ENCODE peak calls at places on chromosome 15, in nine cellular contexts. U, A, Z, O, S, D, E, J and F are unnamed samples. For H3K36me3, the result is how much of the 10 kb centered on the place peaks cover.

GRCh38 chr15:75921732-75922703 is 18.3 kb downstream of the FBXO22 start:
- DNase-seq in U (peak), A (no peak), Z (no peak), O (peak), S (peak), D (no peak), E (peak), J (no peak), F (peak)

GRCh38 chr15:29040367-29040745 is 154.6 kb downstream of the APBA2 start:
- DNase-seq in U (no peak), A (no peak), Z (no peak), O (no peak), S (no peak), D (no peak), E (no peak), J (no peak), F (no peak)

GRCh38 chr15:97904196-97904572 is 56.3 kb upstream of the ARRDC4 start:
- DNase-seq in U (peak), A (peak), Z (peak), O (peak), S (peak), D (peak), E (peak), J (no peak), F (peak)

GRCh38 chr15:59013246-59013645 is 25.8 kb downstream of the RNF111 start:
- DNase-seq in U (no peak), A (no peak), Z (no peak), O (no peak), S (no peak), D (no peak), E (no peak), J (no peak), F (no peak)

GRCh38 chr15:101540480-101541239 is 51.2 kb upstream of the PCSK6 start:
- DNase-seq in U (no peak), A (peak), Z (no peak), O (no peak), S (no peak), D (no peak), E (no peak), J (no peak), F (no peak)

GRCh38 chr15:93152264-93152884 is 63.4 kb upstream of the RGMA start:
- DNase-seq in U (no peak), A (no peak), Z (no peak), O (no peak), S (no peak), D (no peak), E (no peak), J (no peak), F (no peak)

GRCh38 chr15:79031201-79031600 is 59.4 kb downstream of the RASGRF1 start:
- DNase-seq in U (no peak), A (no peak), Z (no peak), O (no peak), S (no peak), D (no peak), E (no peak), J (no peak), F (no peak)

GRCh38 chr15:23869391-23869790 is 182.3 kb upstream of the NDN start:
- DNase-seq in U (no peak), A (no peak), Z (no peak), O (peak), S (peak), D (peak), E (peak), J (no peak), F (no peak)

GRCh38 chr15:41914406-41914805 is 20.6 kb upstream of the SPTBN5 start:
- DNase-seq in U (no peak), A (no peak), Z (no peak), O (no peak), S (no peak), D (no peak), E (no peak), J (no peak), F (no peak)

GRCh38 chr15:64461577-64462162 is 1.3 kb downstream of the ZNF609 start:
- DNase-seq in U (peak), A (no peak), Z (no peak), O (no peak), S (peak), D (no peak), E (peak), J (no peak), F (no peak)

GRCh38 chr15:31341036-31341435 is 14.4 kb downstream of the KLF13 start:
- DNase-seq in U (no peak), A (no peak), Z (no peak), O (no peak), S (no peak), D (no peak), E (no peak), J (no peak), F (no peak)

GRCh38 chr15:29870495-29871151 is 48.4 kb upstream of the TJP1 start:
- DNase-seq in U (no peak), A (no peak), Z (no peak), O (peak), S (peak), D (no peak), E (peak), J (no peak), F (no peak)

GRCh38 chr15:29671308-29671981 is 150.8 kb downstream of the TJP1 start:
- DNase-seq in U (no peak), A (no peak), Z (no peak), O (peak), S (no peak), D (no peak), E (no peak), J (no peak), F (no peak)

GRCh38 chr15:37372064-37372463 is 271.7 kb upstream of the MEIS2 start:
- DNase-seq in U (no peak), A (no peak), Z (no peak), O (no peak), S (no peak), D (no peak), E (no peak), J (no peak), F (no peak)

GRCh38 chr15:52778457-52778856 is 11.7 kb downstream of the ONECUT1 start:
- DNase-seq in U (no peak), A (no peak), Z (no peak), O (no peak), S (no peak), D (no peak), E (no peak), J (no peak), F (no peak)

GRCh38 chr15:51382787-51383186 is 41.3 kb downstream of the GLDN start:
- DNase-seq in U (no peak), A (no peak), Z (no peak), O (no peak), S (peak), D (no peak), E (no peak), J (no peak), F (no peak)

GRCh38 chr15:68877626-68878025 is 52.7 kb upstream of the SPESP1 start:
- DNase-seq in U (no peak), A (no peak), Z (no peak), O (no peak), S (no peak), D (no peak), E (no peak), J (no peak), F (no peak)

GRCh38 chr15:101773496-101774100 is 29.7 kb upstream of the OR4F6 start:
- DNase-seq in U (no peak), A (no peak), Z (no peak), O (no peak), S (no peak), D (peak), E (no peak), J (no peak), F (no peak)

GRCh38 chr15:63166219-63166618 is 8.9 kb upstream of the RPS27L start:
- DNase-seq in U (no peak), A (no peak), Z (no peak), O (no peak), S (no peak), D (no peak), E (no peak), J (no peak), F (no peak)

GRCh38 chr15:88179562-88179961 is 77.0 kb downstream of the NTRK3 start:
- DNase-seq in U (no peak), A (no peak), Z (no peak), O (no peak), S (no peak), D (no peak), E (no peak), J (no peak), F (no peak)

GRCh38 chr15:69451951-69452701 is 492 bp upstream of the RPLP1 start:
- DNase-seq in U (no peak), A (peak), Z (no peak), O (no peak), S (no peak), D (no peak), E (no peak), J (no peak), F (no peak)

GRCh38 chr15:33021806-33022389 is 172.6 kb downstream of the FMN1 start:
- DNase-seq in U (no peak), A (no peak), Z (no peak), O (peak), S (no peak), D (no peak), E (no peak), J (no peak), F (peak)

GRCh38 chr15:65404196-65404872 is 18.4 kb downstream of the IGDCC4 start:
- DNase-seq in U (no peak), A (no peak), Z (no peak), O (no peak), S (no peak), D (no peak), E (no peak), J (no peak), F (no peak)

GRCh38 chr15:53251998-53252397 is 461.9 kb upstream of the ONECUT1 start:
- DNase-seq in U (no peak), A (no peak), Z (peak), O (peak), S (no peak), D (no peak), E (no peak), J (no peak), F (no peak)

GRCh38 chr15:74336061-74337005 is 31.1 kb downstream of the CYP11A1 start:
- DNase-seq in U (no peak), A (peak), Z (no peak), O (no peak), S (no peak), D (no peak), E (no peak), J (no peak), F (no peak)

GRCh38 chr15:78065284-78065872 is 12.1 kb downstream of the TBC1D2B start:
- DNase-seq in U (peak), A (peak), Z (peak), O (peak), S (peak), D (peak), E (peak), J (no peak), F (peak)

GRCh38 chr15:86892774-86893449 is 813.2 kb downstream of the AGBL1 start:
- DNase-seq in U (no peak), A (no peak), Z (no peak), O (no peak), S (no peak), D (no peak), E (no peak), J (no peak), F (no peak)

GRCh38 chr15:74124196-74124595 is 6.2 kb upstream of the ISLR2 start:
- DNase-seq in U (no peak), A (no peak), Z (no peak), O (no peak), S (no peak), D (no peak), E (no peak), J (no peak), F (no peak)

GRCh38 chr15:98753726-98754125 is 105.4 kb downstream of the IGF1R start:
- DNase-seq in U (no peak), A (no peak), Z (no peak), O (no peak), S (no peak), D (no peak), E (no peak), J (no peak), F (no peak)

GRCh38 chr15:41233367-41233771 is 2.3 kb downstream of the CHP1 start:
- DNase-seq in U (no peak), A (no peak), Z (no peak), O (no peak), S (peak), D (no peak), E (no peak), J (no peak), F (no peak)

GRCh38 chr15:69793436-69793782 is 304.3 kb downstream of the TLE3 start:
- DNase-seq in U (no peak), A (no peak), Z (no peak), O (no peak), S (no peak), D (no peak), E (no peak), J (no peak), F (no peak)

GRCh38 chr15:83111149-83111548 is 3.7 kb downstream of the TM6SF1 start:
- DNase-seq in U (no peak), A (no peak), Z (no peak), O (no peak), S (no peak), D (no peak), E (no peak), J (no peak), F (no peak)

GRCh38 chr15:83112959-83113299 is 5.5 kb downstream of the TM6SF1 start:
- DNase-seq in U (no peak), A (no peak), Z (no peak), O (no peak), S (no peak), D (no peak), E (no peak), J (no peak), F (no peak)

GRCh38 chr15:83113881-83114280 is 6.4 kb downstream of the TM6SF1 start:
- DNase-seq in U (no peak), A (no peak), Z (no peak), O (no peak), S (no peak), D (no peak), E (no peak), J (no peak), F (no peak)

GRCh38 chr15:83114305-83114704 is 6.9 kb downstream of the TM6SF1 start:
- DNase-seq in U (no peak), A (no peak), Z (no peak), O (no peak), S (no peak), D (no peak), E (no peak), J (no peak), F (no peak)

DNA sequence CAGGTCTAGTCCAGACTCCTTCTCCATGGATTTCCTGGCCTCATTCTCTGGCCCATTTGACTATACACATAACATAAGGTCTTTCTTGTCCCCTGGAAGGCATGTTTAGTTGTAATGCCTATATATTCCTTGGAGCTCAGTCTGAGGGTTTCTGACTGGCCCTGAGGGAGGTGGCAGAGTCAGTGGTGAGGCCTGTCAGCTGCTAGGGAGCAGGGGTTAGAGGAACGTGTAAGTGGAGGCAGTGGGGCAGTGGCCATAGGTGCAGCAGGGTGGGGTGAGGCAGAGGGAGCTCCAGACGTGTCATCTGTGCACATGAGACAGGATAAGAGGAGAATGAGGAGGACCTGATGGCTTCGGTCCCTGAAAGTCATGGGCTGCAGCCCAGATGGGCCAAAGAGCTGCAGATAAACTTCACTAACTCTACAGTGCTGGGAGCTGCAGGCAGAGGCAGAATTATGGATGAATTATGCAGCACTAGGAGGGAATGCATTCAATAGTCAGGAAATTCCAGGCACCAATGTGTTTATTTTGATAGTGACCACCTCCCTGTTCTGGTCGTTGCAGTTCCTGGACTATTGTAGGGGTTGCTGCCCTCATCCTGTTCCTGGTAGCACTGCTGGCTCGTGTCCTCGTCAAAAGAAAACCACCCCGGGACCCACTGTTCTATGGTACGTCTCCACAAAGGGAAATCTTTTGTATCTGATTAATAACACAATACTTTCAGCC is 5.0 kb downstream of the TM6SF1 start:
- DNase-seq in U (no peak), A (no peak), Z (no peak), O (no peak), S (no peak), D (no peak), E (no peak), J (no peak), F (no peak)
- TF ChIP-seq POLR2A in U (no peak), A (no peak), Z (no peak), O (no peak), S (no peak), D (no peak), E (no peak), J (no peak), F (no peak)

GRCh38 chr15:45603881-45604280 is 16.7 kb downstream of the BLOC1S6 start:
- DNase-seq in U (no peak), A (no peak), Z (no peak), O (no peak), S (no peak), D (no peak), E (no peak), J (no peak), F (no peak)

GRCh38 chr15:45606413-45606812 is 19.2 kb downstream of the BLOC1S6 start:
- DNase-seq in U (no peak), A (no peak), Z (no peak), O (no peak), S (no peak), D (no peak), E (no peak), J (no peak), F (no peak)

GRCh38 chr15:45604321-45604720 is 17.1 kb downstream of the BLOC1S6 start:
- DNase-seq in U (no peak), A (no peak), Z (no peak), O (no peak), S (no peak), D (no peak), E (no peak), J (no peak), F (no peak)

GRCh38 chr15:45611305-45611704 is 23.5 kb upstream of the SQOR start:
- DNase-seq in U (no peak), A (no peak), Z (no peak), O (no peak), S (no peak), D (no peak), E (no peak), J (no peak), F (no peak)

DNA sequence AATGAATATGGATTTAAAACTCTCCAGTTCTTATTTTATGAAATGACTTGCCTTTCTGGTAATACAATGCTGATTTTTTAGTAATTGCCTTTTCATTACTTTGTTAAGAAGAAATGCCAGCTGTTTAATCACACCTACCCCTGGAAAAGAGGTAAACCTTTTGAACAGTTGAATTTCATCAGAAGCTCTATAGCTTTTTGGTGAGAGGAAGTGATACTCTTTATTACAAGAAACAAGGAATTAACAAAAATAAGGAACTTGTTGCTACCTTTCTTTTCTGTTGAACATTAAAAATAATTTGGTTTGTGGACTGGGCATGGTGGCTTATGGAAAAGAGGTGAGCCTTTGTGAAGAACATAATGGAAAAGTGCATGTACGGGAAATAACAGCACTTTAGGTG is 19.7 kb downstream of the BLOC1S6 start:
- DNase-seq in U (no peak), A (no peak), Z (no peak), O (no peak), S (no peak), D (no peak), E (no peak), J (no peak), F (no peak)
- H3K36me3 ChIP-seq in U (under half), A (under half), Z (under half), O (under half), S (under half), D (under half), E (under half), J (under half), F (under half)

GRCh38 chr15:45185903-45186770 is 1.6 kb downstream of the SHF start:
- DNase-seq in U (no peak), A (no peak), Z (no peak), O (no peak), S (no peak), D (no peak), E (no peak), J (no peak), F (no peak)

GRCh38 chr15:45186771-45187577 is 792 bp downstream of the SHF start:
- DNase-seq in U (no peak), A (no peak), Z (peak), O (no peak), S (no peak), D (no peak), E (peak), J (no peak), F (no peak)

GRCh38 chr15:45187578-45187893 is 230 bp downstream of the SHF start:
- DNase-seq in U (no peak), A (no peak), Z (no peak), O (no peak), S (no peak), D (no peak), E (no peak), J (no peak), F (no peak)

GRCh38 chr15:45185069-45185779 is 2.5 kb downstream of the SHF start:
- DNase-seq in U (no peak), A (no peak), Z (no peak), O (no peak), S (no peak), D (no peak), E (no peak), J (no peak), F (no peak)

DNA sequence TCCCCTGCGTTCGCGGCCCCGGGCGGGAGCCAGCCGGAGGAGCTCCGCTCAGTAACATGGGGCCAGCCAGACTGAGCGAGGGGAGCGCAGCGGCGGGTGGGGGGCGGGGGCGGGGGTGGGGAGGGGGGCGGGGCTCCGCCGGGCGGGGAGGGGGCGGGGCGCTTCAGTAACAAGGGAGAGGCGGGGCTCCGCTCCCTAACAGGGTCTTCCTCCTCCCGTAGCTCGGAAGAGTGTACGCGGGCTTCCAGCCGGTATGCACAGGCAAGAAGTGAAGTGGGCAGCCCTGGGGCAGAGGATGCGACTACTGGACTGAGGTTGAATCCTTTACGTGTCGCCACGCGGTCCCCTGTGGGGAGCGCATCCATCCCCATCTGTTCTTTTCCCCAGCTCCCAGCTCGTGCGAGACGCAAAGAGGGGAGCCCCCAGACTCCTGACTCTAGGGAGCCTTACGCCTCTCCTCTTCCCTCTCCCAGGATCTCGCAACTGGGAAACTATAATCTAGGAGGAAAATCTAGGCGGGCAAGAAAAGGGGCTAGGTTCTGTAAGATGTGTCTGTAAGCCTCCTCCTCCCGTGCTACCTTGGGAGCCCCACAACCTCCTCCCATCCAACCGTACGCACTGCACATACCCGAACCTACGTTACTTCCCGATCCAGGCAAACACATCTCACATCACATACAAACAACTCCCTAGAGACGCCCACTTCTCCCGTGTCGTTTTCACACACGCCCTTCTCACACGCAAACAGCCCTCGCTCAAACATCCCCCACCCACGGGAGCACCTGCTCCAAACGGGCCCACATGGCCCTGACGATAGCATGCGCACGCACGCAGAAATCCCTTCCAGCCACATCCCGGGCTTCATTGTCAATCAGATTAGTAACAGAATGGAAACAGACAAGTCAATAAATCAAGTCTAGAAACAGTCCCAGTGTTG is at the start of gene SHF:
- DNase-seq in U (peak), A (peak), Z (peak), O (peak), S (peak), D (no peak), E (peak), J (no peak), F (peak)
- TF ChIP-seq POLR2A in U (no peak), A (no peak), Z (no peak), O (no peak), S (no peak), D (peak), E (peak), J (peak), F (no peak)

DNA sequence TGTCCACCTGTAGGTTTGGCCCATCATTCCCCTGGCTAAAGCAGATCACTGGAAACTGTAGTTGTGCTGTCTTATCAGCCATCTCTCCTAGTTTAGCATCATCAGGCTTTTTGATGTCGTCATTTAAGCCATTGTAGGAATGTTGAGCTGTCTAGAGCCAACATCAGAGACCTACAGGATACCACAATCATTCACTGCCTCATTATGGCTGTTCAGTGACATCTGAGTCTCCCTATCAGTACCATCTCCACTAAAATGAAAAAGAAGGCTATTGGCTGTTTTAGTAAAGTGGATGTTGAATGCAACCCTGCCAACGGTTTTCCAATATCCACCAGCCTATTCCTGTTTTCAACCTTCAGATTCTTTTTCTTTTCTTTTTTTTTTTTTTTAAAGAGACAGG is 29.2 kb downstream of the RLBP1 start:
- DNase-seq in U (no peak), A (no peak), Z (no peak), O (no peak), S (no peak), D (no peak), E (no peak), J (no peak), F (no peak)
- H3K36me3 ChIP-seq in U (half or more), A (half or more), Z (under half), O (under half), S (half or more), D (under half), E (under half), J (under half), F (half or more)